ENCODE peak calls at places on chromosomes 4 and X, in eight cellular contexts. R, X, M, L, B, C, U and G are unnamed samples.

GRCh38 chrX:131595120-131595519 is 51.2 kb downstream of the OR13H1 start:
- DNase-seq in R (no peak), X (no peak), M (no peak), L (no peak), B (no peak), C (no peak), U (no peak), G (no peak)

GRCh38 chrX:135931644-135932487 is 38.4 kb downstream of the SAGE1 start:
- DNase-seq in R (peak; percentile 21), X (no peak), M (peak; percentile 0), L (peak; percentile 47), B (peak; percentile 47), C (peak; percentile 32), U (peak; percentile 56), G (peak; percentile 29)

GRCh38 chr4:41795796-41796195 is 47.3 kb upstream of the PHOX2B start:
- DNase-seq in R (no peak), X (no peak), M (no peak), L (no peak), B (no peak), C (no peak), U (no peak), G (peak; percentile 67)

GRCh38 chrX:71622347-71623104 is 4.2 kb upstream of the CXCR3 start:
- DNase-seq in R (peak; percentile 62), X (peak; percentile 81), M (peak; percentile 52), L (peak; percentile 90), B (peak; percentile 83), C (peak; percentile 35), U (peak; percentile 63), G (peak; percentile 44)

GRCh38 chr4:184802203-184803015 is 23.4 kb downstream of the ACSL1 start:
- DNase-seq in R (no peak), X (no peak), M (no peak), L (no peak), B (no peak), C (no peak), U (no peak), G (peak; percentile 11)

GRCh38 chrX:150731795-150732194 is 38.6 kb downstream of the MTMR1 start:
- DNase-seq in R (no peak), X (no peak), M (no peak), L (no peak), B (peak; percentile 21), C (peak; percentile 81), U (no peak), G (peak; percentile 6)

GRCh38 chr4:53205970-53206369 is 159.9 kb downstream of the SCFD2 start:
- DNase-seq in R (no peak), X (no peak), M (no peak), L (no peak), B (no peak), C (no peak), U (no peak), G (no peak)

GRCh38 chr4:150722908-150723362 is 141.0 kb downstream of the MAB21L2 start:
- DNase-seq in R (no peak), X (peak; percentile 81), M (no peak), L (peak; percentile 60), B (peak; percentile 89), C (peak; percentile 62), U (peak; percentile 95), G (peak; percentile 9)

GRCh38 chr4:6674500-6675149 is 19.1 kb upstream of the S100P start:
- DNase-seq in R (peak; percentile 77), X (peak; percentile 43), M (peak; percentile 37), L (peak; percentile 71), B (no peak), C (peak; percentile 7), U (peak; percentile 49), G (peak; percentile 38)

DNA sequence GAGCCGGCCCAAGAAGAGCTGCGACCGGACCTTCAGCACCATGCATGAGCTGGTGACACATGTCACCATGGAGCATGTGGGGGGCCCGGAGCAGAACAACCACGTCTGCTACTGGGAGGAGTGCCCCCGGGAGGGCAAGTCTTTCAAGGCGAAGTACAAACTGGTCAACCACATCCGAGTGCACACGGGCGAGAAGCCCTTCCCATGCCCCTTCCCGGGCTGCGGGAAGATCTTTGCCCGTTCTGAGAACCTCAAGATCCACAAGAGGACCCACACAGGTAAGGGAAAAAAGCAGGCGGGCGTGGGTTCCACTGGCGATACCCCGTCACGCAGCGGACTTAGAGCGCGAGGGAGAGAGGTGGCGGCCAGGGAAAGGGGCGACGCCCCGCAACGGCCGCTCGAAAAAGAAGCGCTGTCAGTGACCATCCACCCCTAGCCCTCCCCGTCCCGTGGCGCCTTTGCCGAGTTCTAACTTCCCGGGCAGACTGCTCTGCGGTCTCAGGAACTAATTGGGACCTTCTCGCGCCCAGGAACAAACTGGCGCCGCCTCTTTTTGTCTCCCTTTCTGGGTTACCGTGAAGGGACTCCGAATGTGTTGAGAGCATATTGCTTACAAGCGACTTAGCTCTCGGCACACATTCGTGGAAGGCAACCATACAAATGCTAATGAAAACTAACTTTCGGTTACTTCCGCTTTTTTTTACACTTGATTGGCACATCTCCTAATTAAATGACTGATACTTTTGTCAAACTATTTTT is 1.7 kb downstream of the ZIC3 start:
- DNase-seq in R (no peak), X (no peak), M (no peak), L (peak; percentile 34), B (no peak), C (no peak), U (no peak), G (no peak)
- H3K4me3 ChIP-seq in R (no peak overlapping the region), X (peak overlapping the region; percentile 59), M (no peak overlapping the region), L (peak overlapping the region; percentile 87), B (peak overlapping the region; percentile 28), C (peak overlapping the region; percentile 37), U (no peak overlapping the region), G (no peak overlapping the region)

GRCh38 chr4:122744229-122744628 is 11.7 kb downstream of the BBS12 start:
- DNase-seq in R (no peak), X (no peak), M (no peak), L (peak; percentile 25), B (no peak), C (no peak), U (no peak), G (no peak)
- H3K27ac ChIP-seq in R (no peak overlapping the region), X (no peak overlapping the region), M (no peak overlapping the region), L (no peak overlapping the region), B (no peak overlapping the region), C (no peak overlapping the region), U (no peak overlapping the region), G (no peak overlapping the region)

GRCh38 chr4:27046851-27047250 is 186.2 kb downstream of the STIM2 start:
- DNase-seq in R (no peak), X (no peak), M (no peak), L (no peak), B (no peak), C (no peak), U (no peak), G (no peak)

GRCh38 chr4:27048350-27049100 is 187.9 kb downstream of the STIM2 start:
- DNase-seq in R (peak; percentile 34), X (no peak), M (no peak), L (peak; percentile 25), B (no peak), C (peak; percentile 32), U (no peak), G (peak; percentile 58)

GRCh38 chr4:27050731-27051130 is 190.1 kb downstream of the STIM2 start:
- DNase-seq in R (no peak), X (no peak), M (no peak), L (no peak), B (no peak), C (no peak), U (no peak), G (no peak)

DNA sequence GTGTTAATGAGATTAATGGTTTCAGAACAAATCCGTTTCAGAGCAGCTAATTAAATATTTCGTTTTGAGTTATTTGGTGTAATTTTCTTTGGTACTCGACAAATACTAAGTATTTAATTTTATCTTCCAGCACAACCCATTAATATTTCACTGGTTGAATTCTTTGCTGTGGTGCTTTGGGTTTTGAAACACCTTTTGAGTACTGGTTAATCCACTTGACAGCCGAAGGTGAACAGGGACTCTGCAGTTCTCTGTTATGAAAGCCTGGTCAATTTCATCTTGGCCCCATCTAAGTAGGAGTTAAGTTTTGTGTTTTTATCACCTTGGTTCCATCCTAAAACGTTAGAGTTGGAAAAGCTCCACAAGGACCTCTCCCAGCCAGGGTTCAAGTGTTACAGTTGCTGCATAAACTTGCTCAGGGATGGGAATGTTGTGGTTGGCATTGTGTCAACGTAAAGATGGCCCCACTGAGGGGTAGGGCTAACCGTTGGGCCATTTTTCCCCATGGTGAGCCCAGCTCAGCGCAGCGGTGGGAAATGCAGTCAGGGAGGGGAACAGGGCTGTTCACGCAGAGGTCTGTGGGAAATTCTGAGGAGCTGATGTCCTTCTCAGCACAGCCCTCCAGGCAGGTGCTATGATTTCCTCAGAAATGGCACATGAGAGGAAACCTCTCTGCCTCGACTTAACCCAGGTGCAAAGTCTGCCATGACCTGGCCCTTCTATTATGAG is 188.6 kb downstream of the STIM2 start:
- DNase-seq in R (no peak), X (no peak), M (no peak), L (no peak), B (no peak), C (no peak), U (no peak), G (no peak)
- H3K4me3 ChIP-seq in R (no peak overlapping the region), X (no peak overlapping the region), M (no peak overlapping the region), L (no peak overlapping the region), B (no peak overlapping the region), C (no peak overlapping the region), U (no peak overlapping the region), G (no peak overlapping the region)

DNA sequence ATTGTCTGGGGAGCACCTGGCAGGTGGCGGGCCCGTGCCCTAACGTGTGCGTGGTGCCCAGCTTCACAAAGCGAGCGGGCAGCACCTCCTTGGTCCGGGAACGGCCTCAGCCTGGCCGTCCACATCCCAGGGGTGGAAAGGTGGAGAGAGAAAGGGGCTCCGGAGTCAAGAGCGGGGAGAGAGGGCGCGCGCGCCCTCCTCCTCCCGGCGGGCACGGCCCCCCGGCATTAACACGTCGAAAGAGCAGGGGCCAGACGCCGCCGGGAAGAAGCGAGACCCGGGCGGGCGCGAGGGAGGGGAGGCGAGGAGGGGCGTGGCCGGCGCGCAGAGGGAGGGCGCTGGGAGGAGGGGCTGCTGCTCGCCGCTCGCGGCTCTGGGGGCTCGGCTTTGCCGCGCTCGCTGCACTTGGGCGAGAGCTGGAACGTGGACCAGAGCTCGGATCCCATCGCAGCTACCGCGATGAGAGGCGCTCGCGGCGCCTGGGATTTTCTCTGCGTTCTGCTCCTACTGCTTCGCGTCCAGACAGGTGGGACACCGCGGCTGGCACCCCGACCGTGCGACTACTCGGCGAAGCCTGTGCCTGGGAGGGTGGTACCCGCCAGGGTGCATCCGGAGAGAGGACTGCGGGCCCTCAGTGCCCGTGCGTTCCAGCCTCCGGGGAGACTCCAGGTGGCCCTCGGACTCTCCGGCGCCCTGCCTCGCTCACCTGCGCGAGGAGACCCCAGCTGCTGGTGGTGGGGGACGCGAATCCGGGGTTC is at the start of gene KIT:
- DNase-seq in R (peak; percentile 13), X (peak; percentile 82), M (no peak), L (peak; percentile 94), B (peak; percentile 36), C (peak; percentile 48), U (peak; percentile 15), G (peak; percentile 21)
- H3K27ac ChIP-seq in R (peak within 1 kb of the TSS; percentile 7), X (peak within 1 kb of the TSS; percentile 69), M (no peak within 1 kb of the TSS), L (peak within 1 kb of the TSS; percentile 75), B (no peak within 1 kb of the TSS), C (peak within 1 kb of the TSS; percentile 43), U (peak within 1 kb of the TSS; percentile 21), G (no peak within 1 kb of the TSS)

DNA sequence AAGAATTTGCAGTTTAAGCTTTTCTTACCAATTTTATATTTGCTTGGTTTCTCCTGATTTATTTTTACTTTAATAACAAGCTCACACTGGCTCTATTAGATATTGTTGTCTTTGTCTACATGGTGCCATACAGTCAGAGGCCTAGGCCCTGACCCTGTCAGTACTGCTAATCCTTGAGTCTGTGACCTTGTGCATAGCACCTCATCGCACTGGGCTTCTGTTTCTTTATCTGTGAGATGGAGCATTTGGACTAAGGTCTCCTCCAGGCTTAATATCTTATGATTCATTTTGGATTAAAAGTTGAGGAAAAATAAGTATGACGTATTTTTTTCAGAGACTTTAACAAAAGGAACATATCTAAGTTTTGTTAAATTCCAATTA is 203.3 kb downstream of the BANK1 start:
- DNase-seq in R (no peak), X (no peak), M (no peak), L (no peak), B (no peak), C (no peak), U (no peak), G (no peak)
- H3K4me3 ChIP-seq in R (no peak overlapping the region), X (no peak overlapping the region), M (no peak overlapping the region), L (no peak overlapping the region), B (no peak overlapping the region), C (no peak overlapping the region), U (no peak overlapping the region), G (no peak overlapping the region)